ENCODE peak calls at places on chromosomes 1 and 21, in ten cellular contexts. E is endothelial cell, R is testis, T is WTC11, K is AG10803, S is left ventricle myocardium inferior, N is stomach, C is transverse colon, A is prostate gland, U is HCT116. D is an unnamed sample.

GRCh38 chr1:3584915-3585314 is 26.4 kb downstream of the MEGF6 start:
- DNase-seq in K (no peak), U (no peak), A (no peak), E (no peak), R (no peak), S (no peak), T (no peak), C (no peak), N (no peak), D (no peak)

GRCh38 chr21:29164330-29164942 is 34.0 kb downstream of the MAP3K7CL start:
- DNase-seq in N (no peak), U (peak), E (no peak), C (no peak), S (no peak), K (peak), R (no peak), A (no peak), T (no peak), D (no peak)

GRCh38 chr1:36981771-36982622 is 52.3 kb downstream of the GRIK3 start:
- DNase-seq in S (no peak), C (no peak), N (no peak), A (no peak), K (no peak), R (peak), T (no peak), U (no peak), E (no peak), D (no peak)

GRCh38 chr1:24426738-24427468 is 11.3 kb downstream of the NIPAL3 start:
- DNase-seq in E (no peak), K (no peak), T (no peak), N (no peak), A (no peak), R (no peak), C (no peak), U (no peak), S (no peak), D (no peak)

GRCh38 chr1:17184822-17185484 is 20.0 kb upstream of the PADI1 start:
- DNase-seq in S (no peak), R (peak), E (no peak), T (no peak), U (no peak), N (no peak), K (no peak), C (no peak), A (no peak), D (no peak)

GRCh38 chr1:103197266-103197665 is 88.9 kb upstream of the COL11A1 start:
- DNase-seq in C (no peak), S (no peak), K (peak), A (no peak), E (no peak), T (no peak), N (no peak), U (no peak), R (no peak), D (no peak)

GRCh38 chr1:244887281-244887680 is 22.9 kb upstream of the HNRNPU start:
- DNase-seq in A (no peak), S (no peak), N (no peak), R (no peak), E (no peak), C (peak), K (no peak), T (no peak), U (no peak), D (peak)

GRCh38 chr1:71737768-71738167 is 544.6 kb downstream of the NEGR1 start:
- DNase-seq in R (no peak), S (no peak), C (no peak), K (no peak), A (no peak), U (no peak), T (peak), E (no peak), N (no peak), D (no peak)

GRCh38 chr1:228011721-228012311 is 5.0 kb downstream of the WNT3A start:
- DNase-seq in S (no peak), N (peak), A (no peak), R (peak), E (no peak), C (no peak), K (no peak), U (no peak), T (no peak), D (no peak)

GRCh38 chr1:230141797-230142607 is 75.0 kb downstream of the GALNT2 start:
- DNase-seq in T (no peak), R (no peak), N (no peak), U (no peak), C (no peak), E (no peak), K (no peak), A (no peak), S (no peak), D (no peak)

DNA sequence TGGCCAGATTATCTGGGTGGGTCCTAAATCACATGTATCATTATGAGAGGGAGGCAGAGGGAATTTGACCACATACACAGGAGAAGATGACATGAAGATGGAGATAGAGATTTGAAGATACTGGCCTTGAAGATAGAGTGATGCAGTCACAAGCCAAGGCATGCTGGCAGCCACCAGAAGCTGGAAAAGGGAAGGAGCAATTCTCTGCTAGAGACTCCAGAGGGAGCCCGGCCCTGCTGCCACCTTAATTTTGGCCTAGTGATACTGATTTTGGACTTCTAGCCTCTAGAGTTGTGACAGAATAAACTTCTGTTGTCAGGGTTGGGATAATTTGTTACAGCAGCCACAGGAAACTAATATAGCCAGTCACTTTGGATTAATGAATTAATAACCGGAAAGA is 2.2 kb upstream of the PRDM2 start:
- DNase-seq in R (no peak), N (no peak), S (no peak), T (no peak), U (no peak), K (no peak), A (no peak), C (no peak), E (no peak), D (no peak)
- TF ChIP-seq CTCF in R (no peak), N (no peak), S (no peak), T (no peak), U (no peak), K (no peak), A (no peak), C (no peak), E (no peak), D (no peak)

GRCh38 chr1:234691567-234691966 is 81.6 kb upstream of the IRF2BP2 start:
- DNase-seq in R (no peak), A (no peak), T (no peak), C (no peak), K (peak), E (no peak), U (peak), S (no peak), N (no peak), D (no peak)
- TF ChIP-seq CTCF in R (no peak), A (no peak), T (no peak), C (peak), K (peak), E (peak), U (peak), S (peak), N (no peak), D (no peak)

GRCh38 chr1:9720785-9721605 is 69.5 kb downstream of the PIK3CD start:
- DNase-seq in A (no peak), C (no peak), T (peak), U (no peak), K (no peak), R (no peak), S (no peak), E (no peak), N (no peak), D (no peak)

GRCh38 chr1:9721606-9722377 is 70.3 kb downstream of the PIK3CD start:
- DNase-seq in E (peak), C (peak), N (no peak), S (no peak), A (no peak), T (peak), U (no peak), K (no peak), R (peak), D (peak)

GRCh38 chr1:9722378-9722749 is 70.8 kb downstream of the PIK3CD start:
- DNase-seq in E (no peak), K (no peak), A (no peak), N (no peak), R (no peak), S (no peak), T (no peak), U (no peak), C (no peak), D (no peak)

GRCh38 chr1:9718006-9718680 is 66.6 kb downstream of the PIK3CD start:
- DNase-seq in N (no peak), T (no peak), R (no peak), C (no peak), E (no peak), K (no peak), U (no peak), A (no peak), S (no peak), D (no peak)

GRCh38 chr1:9719978-9720722 is 68.6 kb downstream of the PIK3CD start:
- DNase-seq in N (no peak), K (no peak), U (no peak), E (peak), R (no peak), C (no peak), T (peak), A (no peak), S (no peak), D (no peak)
- TF ChIP-seq CTCF in N (no peak), K (no peak), U (peak), E (peak), R (no peak), C (no peak), T (peak), A (no peak), S (no peak), D (no peak)

DNA sequence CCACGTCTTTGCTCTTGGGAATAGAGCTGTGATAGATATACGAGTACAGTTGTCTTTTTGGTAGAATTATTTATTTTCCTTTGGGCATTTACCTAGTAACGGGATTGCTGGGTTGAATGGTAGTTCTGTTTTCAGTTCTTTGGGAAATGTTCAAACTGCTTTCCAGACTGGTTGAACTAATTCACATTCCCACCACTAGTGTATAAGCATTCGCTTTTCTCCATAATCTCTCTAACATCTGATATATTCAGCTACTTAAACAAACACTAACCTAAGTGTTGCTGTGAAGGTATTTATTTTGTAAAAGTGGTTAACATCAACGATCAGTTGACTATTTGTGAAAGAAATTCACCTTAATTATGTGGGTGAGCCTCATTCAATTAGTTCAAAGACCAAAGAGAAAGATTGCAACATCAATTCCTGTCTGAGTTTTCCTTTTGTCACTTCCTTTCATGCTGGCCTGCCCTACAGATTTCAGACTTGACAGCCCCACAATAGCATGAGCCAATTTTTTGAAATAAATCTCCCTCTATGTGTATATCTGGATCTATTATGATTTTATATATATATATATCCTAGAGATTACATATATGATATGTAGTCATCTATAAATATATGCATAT is 26.7 kb upstream of the DUSP10 start:
- DNase-seq in R (no peak), A (no peak), K (no peak), U (no peak), N (no peak), S (no peak), E (no peak), T (no peak), C (no peak), D (no peak)
- TF ChIP-seq CTCF in R (no peak), A (no peak), K (no peak), U (no peak), N (no peak), S (no peak), E (peak), T (no peak), C (no peak), D (no peak)

DNA sequence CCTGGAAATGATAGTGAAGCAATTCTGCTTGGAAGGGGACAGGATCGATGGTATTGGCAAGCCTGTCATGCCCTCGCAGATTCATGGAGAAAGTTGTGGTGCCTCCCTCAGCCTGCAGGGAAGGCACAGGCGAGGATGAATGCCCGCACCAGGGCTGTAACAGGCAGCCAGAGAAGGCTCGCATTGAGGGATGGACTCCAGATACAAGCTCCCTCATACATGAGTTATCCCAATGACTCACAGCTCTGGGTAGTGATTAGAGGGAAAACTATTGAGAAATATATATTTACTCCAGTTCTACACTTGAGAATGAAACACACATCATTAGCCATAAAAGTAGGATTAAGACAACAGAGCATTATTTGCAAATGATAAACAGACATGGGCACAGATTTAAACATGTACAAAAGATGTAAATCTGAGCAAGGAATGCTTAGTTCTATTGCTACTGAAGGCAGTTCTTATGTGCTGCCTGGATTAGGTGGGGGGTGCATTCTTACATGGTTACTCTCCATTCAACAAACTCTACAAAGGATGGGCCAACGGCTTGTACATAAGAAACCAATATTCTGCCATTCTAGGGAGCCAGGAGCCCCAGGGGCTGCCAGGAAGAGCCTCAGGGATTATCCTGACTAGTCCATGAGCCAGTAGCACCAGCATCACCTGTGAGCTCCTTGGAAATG is 98.0 kb downstream of the CSMD2 start:
- DNase-seq in U (no peak), R (no peak), T (no peak), K (peak), S (no peak), N (no peak), A (no peak), C (no peak), E (no peak), D (no peak)
- TF ChIP-seq CTCF in U (no peak), R (no peak), T (no peak), K (peak), S (no peak), N (no peak), A (no peak), C (no peak), E (no peak), D (no peak)

GRCh38 chr1:62436466-62437272 is at the start of gene USP1:
- DNase-seq in S (peak), T (peak), A (no peak), U (peak), K (peak), N (peak), R (peak), C (peak), E (peak), D (peak)

GRCh38 chr1:62437273-62437945 is 560 bp downstream of the USP1 start:
- DNase-seq in K (no peak), T (no peak), U (no peak), E (peak), A (peak), C (no peak), N (no peak), S (no peak), R (no peak), D (no peak)

GRCh38 chr1:62436039-62436465 is 797 bp upstream of the USP1 start:
- DNase-seq in K (no peak), C (peak), S (peak), E (peak), R (no peak), N (peak), U (no peak), A (peak), T (peak), D (peak)

GRCh38 chr1:62438163-62438562 is 1.3 kb downstream of the USP1 start:
- DNase-seq in U (no peak), K (no peak), R (no peak), N (no peak), S (no peak), T (no peak), E (no peak), A (no peak), C (no peak), D (no peak)

DNA sequence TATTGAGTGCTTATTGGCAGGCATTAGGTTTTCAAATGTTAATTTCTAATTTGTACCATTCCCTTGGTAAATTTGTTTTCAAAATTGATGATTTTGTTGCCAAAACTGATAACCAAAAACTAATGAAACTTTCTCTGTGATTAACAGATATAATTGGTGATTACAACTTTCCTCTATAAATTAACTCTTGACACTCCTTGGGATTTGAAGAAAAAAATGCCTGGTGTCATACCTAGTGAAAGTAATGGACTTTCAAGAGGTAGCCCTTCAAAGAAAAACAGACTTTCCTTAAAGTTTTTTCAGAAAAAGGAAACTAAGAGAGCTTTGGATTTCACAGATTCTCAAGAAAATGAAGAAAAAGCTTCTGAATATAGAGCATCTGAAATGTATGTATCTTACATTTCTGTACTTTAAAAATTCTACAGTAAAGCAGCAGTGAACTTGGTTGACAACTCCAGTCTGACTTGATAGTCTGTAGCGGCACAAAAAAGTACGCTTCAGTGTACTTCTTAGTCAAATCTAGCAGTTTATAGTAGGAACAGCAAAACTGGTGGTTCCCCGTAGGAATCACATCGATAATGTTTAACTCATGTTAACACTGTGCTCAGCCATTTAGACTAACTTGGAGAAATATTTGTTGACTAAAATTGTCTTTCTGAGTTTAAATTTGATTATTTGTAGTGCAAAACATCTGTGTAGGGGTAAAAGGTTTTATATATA is 3.0 kb downstream of the USP1 start:
- DNase-seq in R (no peak), A (no peak), S (no peak), E (no peak), K (no peak), C (no peak), N (no peak), U (no peak), T (no peak), D (no peak)
- TF ChIP-seq CTCF in R (no peak), A (no peak), S (no peak), E (no peak), K (no peak), C (no peak), N (no peak), U (no peak), T (no peak), D (no peak)

DNA sequence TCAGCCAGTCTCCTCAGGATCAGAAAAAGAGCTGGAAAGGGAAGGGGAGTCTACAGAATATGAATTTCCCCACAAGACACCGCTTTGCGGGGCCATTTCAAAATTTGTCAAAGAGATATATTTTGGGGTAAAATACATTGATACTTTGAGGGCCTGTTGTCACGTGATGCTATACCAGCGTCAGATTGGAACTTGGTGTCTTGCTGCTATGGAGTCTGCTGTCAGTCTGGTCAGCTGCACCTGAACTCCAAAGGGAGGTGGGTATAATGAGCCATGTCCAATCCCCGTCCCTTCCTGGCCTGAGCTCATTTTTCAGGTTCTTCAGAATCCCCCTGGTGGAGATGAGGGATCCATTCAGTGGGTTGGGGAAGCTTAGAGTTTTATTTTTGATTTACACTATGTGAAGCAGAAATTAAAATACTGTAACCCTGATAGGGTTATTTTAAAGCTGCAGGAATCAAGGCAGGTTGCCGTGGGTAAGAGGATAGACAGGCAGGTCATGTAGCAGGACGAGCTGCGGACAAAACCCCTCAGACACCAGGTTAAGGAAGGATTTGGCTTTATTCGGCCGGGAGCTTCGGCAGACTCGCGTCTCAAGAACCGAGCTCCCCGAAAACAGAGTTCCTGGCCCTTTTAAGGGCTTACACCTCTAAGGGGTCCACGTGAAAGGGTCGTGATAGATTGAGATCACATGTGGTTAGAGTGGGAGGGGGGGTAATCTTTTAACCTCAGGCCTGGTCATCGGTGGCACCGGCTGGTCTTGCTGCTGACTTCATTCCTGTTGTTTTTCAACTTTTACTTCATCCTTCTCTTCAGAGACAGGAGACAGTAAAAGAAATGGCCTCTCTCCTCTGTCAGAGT is 2.2 kb upstream of the POFUT2 start:
- DNase-seq in N (peak), K (peak), A (no peak), C (no peak), T (no peak), S (no peak), R (peak), U (peak), E (no peak), D (no peak)
- TF ChIP-seq CTCF in N (no peak), K (peak), A (no peak), C (no peak), T (no peak), S (no peak), R (no peak), U (peak), E (peak), D (no peak)

GRCh38 chr21:46399129-46399528 is 59.6 kb upstream of the DIP2A start:
- DNase-seq in A (no peak), C (no peak), T (no peak), U (no peak), R (no peak), E (no peak), S (no peak), N (no peak), K (no peak), D (no peak)

GRCh38 chr21:46399686-46400085 is 59.0 kb upstream of the DIP2A start:
- DNase-seq in K (no peak), S (no peak), E (no peak), T (no peak), R (no peak), N (no peak), C (no peak), A (no peak), U (no peak), D (no peak)

GRCh38 chr21:46404306-46404705 is 54.4 kb upstream of the DIP2A start:
- DNase-seq in K (no peak), R (no peak), A (no peak), C (no peak), U (no peak), N (no peak), S (no peak), E (no peak), T (no peak), D (no peak)

GRCh38 chr21:46401186-46401910 is 57.3 kb upstream of the DIP2A start:
- DNase-seq in C (no peak), S (no peak), K (no peak), N (no peak), T (no peak), A (no peak), U (no peak), E (no peak), R (no peak), D (no peak)

DNA sequence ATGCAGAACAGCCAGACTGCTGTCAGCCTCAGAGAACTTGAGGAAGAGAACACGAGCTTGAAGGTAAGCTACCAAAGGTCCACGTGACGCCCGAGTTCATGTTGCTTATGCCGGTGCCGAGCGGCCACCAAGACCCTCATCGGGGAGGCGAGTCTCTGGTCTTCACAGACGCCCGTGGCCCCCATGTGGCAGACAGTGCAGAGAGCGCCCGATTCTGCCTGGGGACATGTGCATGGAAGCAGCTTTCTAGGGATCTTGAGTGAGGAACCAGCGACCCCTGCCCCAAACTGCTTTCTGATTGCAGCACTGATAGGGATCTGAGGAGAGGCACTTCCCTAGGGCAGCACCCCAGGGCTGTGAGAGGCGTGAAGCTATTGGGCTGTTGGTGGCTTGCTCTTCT is 56.3 kb upstream of the DIP2A start:
- DNase-seq in K (no peak), N (no peak), U (no peak), R (no peak), A (no peak), S (no peak), C (no peak), E (no peak), T (no peak), D (no peak)
- TF ChIP-seq CTCF in K (no peak), N (no peak), U (no peak), R (no peak), A (no peak), S (no peak), C (no peak), E (no peak), T (no peak), D (no peak)